ENCODE peak calls at places on chromosomes 5 and 9, in eight cellular contexts. N is fibroblast of mammary gland; L is activated T-cell treated with anti-CD3 and anti-CD28 coated beads, Interleukin-2, amount 50 U/mL, for 1 hour; B is small intestine; O is H7; E is amygdala; W is activated T-helper 1 cell treated with Interleukin-2 at 50 U/mL for 16 hours; Z is EL. S is an unnamed sample.

GRCh38 chr5:139299477-139299876 is 5.9 kb downstream of the MATR3 start:
- DNase-seq in N (no peak), L (no peak), B (no peak), O (no peak), E (no peak), W (no peak), Z (no peak), S (no peak)

GRCh38 chr5:77210091-77211012 is at the start of gene PDE8B:
- DNase-seq in N (no peak), L (peak), B (no peak), O (peak), E (peak), W (no peak), Z (no peak), S (no peak)

GRCh38 chr9:20620658-20621552 is 1.4 kb downstream of the MLLT3 start:
- DNase-seq in N (peak), L (peak), B (peak), O (peak), E (peak), W (peak), Z (peak), S (peak)

GRCh38 chr9:35619800-35620158 is 1.6 kb upstream of the CD72 start:
- DNase-seq in N (no peak), L (no peak), B (no peak), O (no peak), E (no peak), W (no peak), Z (no peak), S (no peak)

GRCh38 chr5:34905564-34905963 is 9.7 kb downstream of the RAD1 start:
- DNase-seq in N (peak), L (no peak), B (no peak), O (no peak), E (no peak), W (no peak), Z (no peak), S (no peak)

GRCh38 chr5:143922718-143923117 is 110.8 kb downstream of the HMHB1 start:
- DNase-seq in N (peak), L (no peak), B (no peak), O (no peak), E (no peak), W (no peak), Z (peak), S (no peak)

GRCh38 chr5:132093310-132093709 is 19.7 kb downstream of the CSF2 start:
- DNase-seq in N (no peak), L (no peak), B (no peak), O (no peak), E (no peak), W (no peak), Z (no peak), S (no peak)

GRCh38 chr9:108637340-108637739 is 218.4 kb downstream of the ACTL7B start:
- DNase-seq in N (no peak), L (no peak), B (no peak), O (no peak), E (no peak), W (no peak), Z (no peak), S (no peak)

GRCh38 chr5:143337946-143338345 is 65.5 kb downstream of the NR3C1 start:
- DNase-seq in N (no peak), L (no peak), B (no peak), O (no peak), E (no peak), W (no peak), Z (no peak), S (no peak)

GRCh38 chr9:91991621-91992435 is 41.8 kb upstream of the ROR2 start:
- DNase-seq in N (peak), L (no peak), B (no peak), O (no peak), E (no peak), W (no peak), Z (peak), S (no peak)

GRCh38 chr9:135198144-135198543 is 110.7 kb downstream of the OLFM1 start:
- DNase-seq in N (no peak), L (no peak), B (no peak), O (peak), E (no peak), W (no peak), Z (no peak), S (no peak)

GRCh38 chr9:2493106-2493505 is 128.5 kb upstream of the VLDLR start:
- DNase-seq in N (peak), L (no peak), B (no peak), O (no peak), E (no peak), W (no peak), Z (no peak), S (no peak)

GRCh38 chr9:91312717-91313325 is 48.9 kb downstream of the AUH start:
- DNase-seq in N (no peak), L (no peak), B (no peak), O (no peak), E (no peak), W (no peak), Z (no peak), S (no peak)

GRCh38 chr5:135886136-135886535 is 9.5 kb downstream of the IL9 start:
- DNase-seq in N (no peak), L (no peak), B (no peak), O (peak), E (no peak), W (no peak), Z (no peak), S (no peak)

GRCh38 chr5:65062684-65063083 is 294.0 kb downstream of the CWC27 start:
- DNase-seq in N (peak), L (no peak), B (no peak), O (no peak), E (no peak), W (no peak), Z (peak), S (no peak)

GRCh38 chr5:17398439-17398838 is 99.6 kb upstream of the TAF11L2 start:
- DNase-seq in N (peak), L (no peak), B (no peak), O (no peak), E (no peak), W (no peak), Z (peak), S (no peak)

GRCh38 chr5:81214848-81215247 is 18.3 kb upstream of the CKMT2 start:
- DNase-seq in N (no peak), L (no peak), B (no peak), O (no peak), E (no peak), W (no peak), Z (no peak), S (no peak)